ENCODE peak calls at places on chromosomes 5 and 9, in ten cellular contexts. X, B, Q, Z, I, K, E, O, M and F are unnamed samples.
A peak's percentile ranks its signal among the peaks of the same experiment; 100 is the strongest.

GRCh38 chr9:23746317-23746716 is 79.7 kb downstream of the ELAVL2 start:
- DNase-seq in B (no peak), Q (no peak), M (no peak), O (no peak), I (no peak), K (no peak), Z (no peak), X (no peak), E (no peak), F (no peak)

GRCh38 chr9:126376311-126376902 is 49.8 kb downstream of the MVB12B start:
- DNase-seq in M (no peak), I (no peak), E (no peak), O (no peak), X (no peak), B (no peak), Z (no peak), K (no peak), Q (peak; percentile 73), F (no peak)

GRCh38 chr5:24188196-24188595 is 456.6 kb downstream of the CDH10 start:
- DNase-seq in E (no peak), K (no peak), Z (no peak), X (no peak), O (no peak), B (no peak), M (no peak), I (no peak), Q (no peak), F (no peak)

GRCh38 chr5:58773744-58774441 is 191.0 kb downstream of the RAB3C start:
- DNase-seq in O (no peak), B (no peak), K (no peak), I (peak; percentile 85), E (no peak), Z (peak; percentile 14), Q (no peak), M (no peak), X (no peak), F (no peak)

GRCh38 chr9:15135167-15135792 is 171.7 kb downstream of the TTC39B start:
- DNase-seq in Z (peak; percentile 47), X (peak; percentile 60), K (peak; percentile 60), M (no peak), I (peak; percentile 30), O (peak; percentile 44), Q (peak; percentile 58), E (peak; percentile 72), B (peak; percentile 75), F (peak; percentile 60)

GRCh38 chr5:81936061-81936460 is 35.8 kb upstream of the ATG10 start:
- DNase-seq in K (no peak), X (no peak), E (no peak), Z (no peak), Q (no peak), O (no peak), M (no peak), B (no peak), I (no peak), F (no peak)

GRCh38 chr9:14027114-14027812 is 286.7 kb downstream of the NFIB start:
- DNase-seq in X (peak; percentile 46), E (peak; percentile 45), Q (peak; percentile 22), O (peak; percentile 79), B (no peak), K (no peak), Z (peak; percentile 81), M (no peak), I (no peak), F (no peak)

GRCh38 chr5:77761606-77762005 is 14.5 kb downstream of the TBCA start:
- DNase-seq in O (no peak), Q (no peak), I (no peak), E (no peak), M (no peak), X (no peak), B (no peak), Z (no peak), K (no peak), F (no peak)

DNA sequence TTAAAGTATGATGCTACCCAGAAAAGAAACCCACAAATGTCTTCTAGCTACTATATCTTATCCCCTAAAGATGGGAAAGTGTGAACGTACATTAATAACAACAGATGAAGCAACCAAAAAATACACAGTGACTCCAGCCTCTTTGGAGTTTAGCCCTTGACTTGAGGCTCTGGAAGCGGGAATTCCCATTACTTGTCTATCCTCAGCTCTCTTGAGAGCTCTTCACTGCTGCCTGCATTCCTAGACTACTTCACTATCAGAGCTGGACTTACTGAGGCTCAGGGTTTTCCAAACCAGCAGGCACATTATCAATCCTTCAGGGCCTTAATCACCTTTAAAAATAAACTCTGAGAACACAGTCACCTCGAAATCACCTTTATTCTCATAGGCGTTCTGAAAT is 1.0 kb upstream of the NME5 start:
- DNase-seq in E (no peak), Z (no peak), X (no peak), Q (no peak), I (no peak), K (no peak), B (no peak), M (no peak), O (no peak), F (no peak)
- H3K27me3 ChIP-seq in E (no peaks in the 10 kb centered on the region), Z (no peaks in the 10 kb centered on the region), X (no peaks in the 10 kb centered on the region), Q (no peaks in the 10 kb centered on the region), I (no peaks in the 10 kb centered on the region), K (no peaks in the 10 kb centered on the region), B (no peaks in the 10 kb centered on the region), M (no peaks in the 10 kb centered on the region), O (no peaks in the 10 kb centered on the region), F (no peaks in the 10 kb centered on the region)

DNA sequence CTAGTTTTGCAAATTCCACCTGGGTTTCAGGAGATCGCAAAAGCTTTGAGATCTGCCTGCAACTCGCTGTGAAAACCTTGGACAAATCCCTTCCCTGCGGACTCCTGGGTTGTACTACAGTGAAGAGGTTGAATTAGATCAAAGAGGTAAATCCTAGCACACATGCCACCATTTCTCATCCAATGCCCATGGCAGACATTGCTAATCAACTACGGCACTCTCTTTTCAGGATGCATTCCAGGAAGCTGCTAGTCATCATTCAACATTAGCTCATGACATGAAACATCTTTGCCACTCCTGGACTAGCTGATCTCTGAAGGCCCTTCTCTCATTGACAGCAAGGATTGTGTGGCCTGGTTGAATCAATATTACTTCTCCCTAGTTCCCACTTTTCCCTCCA is 46.1 kb downstream of the PCDH1 start:
- DNase-seq in E (no peak), K (no peak), M (no peak), Q (no peak), B (no peak), I (no peak), X (no peak), O (no peak), Z (no peak), F (no peak)
- H3K4me1 ChIP-seq in E (no peaks in the 10 kb centered on the region), K (peaks cover 26% of the 10 kb centered on the region), M (no peaks in the 10 kb centered on the region), Q (no peaks in the 10 kb centered on the region), B (peaks cover 11% of the 10 kb centered on the region), I (peaks cover 11% of the 10 kb centered on the region), X (peaks cover 28% of the 10 kb centered on the region), O (no peaks in the 10 kb centered on the region), Z (peaks cover 34% of the 10 kb centered on the region), F (peaks cover 16% of the 10 kb centered on the region)

GRCh38 chr5:5978501-5979361 is 399.6 kb downstream of the MED10 start:
- DNase-seq in E (no peak), M (no peak), I (no peak), K (no peak), B (no peak), O (no peak), Z (no peak), Q (no peak), X (no peak), F (no peak)

GRCh38 chr5:5979362-5979760 is 399.0 kb downstream of the MED10 start:
- DNase-seq in E (no peak), Q (no peak), M (no peak), O (no peak), X (no peak), Z (no peak), B (no peak), I (no peak), K (no peak), F (no peak)

GRCh38 chr5:5981562-5981961 is 396.8 kb downstream of the MED10 start:
- DNase-seq in M (no peak), I (no peak), O (no peak), E (no peak), Q (no peak), Z (no peak), K (no peak), B (no peak), X (no peak), F (no peak)

GRCh38 chr5:5980601-5981000 is 397.7 kb downstream of the MED10 start:
- DNase-seq in O (no peak), Z (no peak), X (no peak), M (no peak), I (no peak), B (no peak), E (no peak), Q (no peak), K (no peak), F (no peak)

DNA sequence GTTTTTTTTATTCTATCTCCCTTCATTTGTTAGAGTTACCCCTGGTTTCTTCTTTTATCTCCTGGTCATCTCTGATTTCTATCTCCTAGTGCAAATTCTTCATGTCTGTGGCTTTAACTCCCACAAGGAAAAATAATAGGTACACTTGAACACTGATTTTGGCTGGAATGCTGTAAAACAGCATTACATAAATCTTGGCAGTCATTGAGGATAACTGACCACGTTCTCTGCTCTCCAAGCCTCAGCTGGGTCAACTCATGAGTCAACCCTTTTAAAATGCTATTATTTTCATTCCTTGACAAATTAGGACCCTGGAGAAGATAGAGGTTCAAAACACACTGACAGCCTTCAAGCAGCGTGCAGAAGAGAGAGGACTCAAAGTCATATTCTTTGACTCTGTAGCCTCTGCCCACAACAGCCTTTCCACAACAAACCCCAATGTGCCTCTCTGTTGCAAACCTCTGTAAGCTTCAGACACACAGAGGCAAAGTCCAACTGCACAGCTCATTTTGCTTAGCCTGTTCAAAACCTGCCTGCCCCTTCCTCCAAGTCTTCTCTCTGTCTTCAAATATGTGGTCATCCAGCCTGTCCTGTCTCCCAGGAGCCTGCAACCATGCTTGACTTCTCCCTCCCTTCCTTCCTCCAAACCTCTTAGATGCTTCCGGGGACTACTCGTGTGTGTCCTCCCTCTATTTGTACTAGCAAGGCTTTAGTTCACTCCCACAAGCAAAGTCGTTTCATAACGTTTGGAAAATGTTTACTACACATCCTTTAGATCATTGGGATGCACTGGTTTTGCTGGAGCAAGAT is 398.4 kb downstream of the MED10 start:
- DNase-seq in E (no peak), M (no peak), X (no peak), Q (no peak), Z (no peak), O (no peak), B (no peak), K (no peak), I (no peak), F (no peak)
- H3K27me3 ChIP-seq in E (no peaks in the 10 kb centered on the region), M (no peaks in the 10 kb centered on the region), X (no peaks in the 10 kb centered on the region), Q (no peaks in the 10 kb centered on the region), Z (peaks cover 5% of the 10 kb centered on the region), O (no peaks in the 10 kb centered on the region), B (no peaks in the 10 kb centered on the region), K (no peaks in the 10 kb centered on the region), I (no peaks in the 10 kb centered on the region), F (no peaks in the 10 kb centered on the region)

GRCh38 chr5:53039855-53040254 is 50.7 kb downstream of the ITGA2 start:
- DNase-seq in E (no peak), X (no peak), K (no peak), Q (no peak), I (no peak), M (no peak), O (no peak), Z (no peak), B (no peak), F (no peak)
- H3K4me1 ChIP-seq in E (peaks cover 8% of the 10 kb centered on the region), X (peaks cover 5% of the 10 kb centered on the region), K (peaks cover 40% of the 10 kb centered on the region), Q (no peaks in the 10 kb centered on the region), I (peaks cover 5% of the 10 kb centered on the region), M (peaks cover 4% of the 10 kb centered on the region), O (no peaks in the 10 kb centered on the region), Z (peaks cover 12% of the 10 kb centered on the region), B (peaks cover 18% of the 10 kb centered on the region), F (peaks cover 7% of the 10 kb centered on the region)

DNA sequence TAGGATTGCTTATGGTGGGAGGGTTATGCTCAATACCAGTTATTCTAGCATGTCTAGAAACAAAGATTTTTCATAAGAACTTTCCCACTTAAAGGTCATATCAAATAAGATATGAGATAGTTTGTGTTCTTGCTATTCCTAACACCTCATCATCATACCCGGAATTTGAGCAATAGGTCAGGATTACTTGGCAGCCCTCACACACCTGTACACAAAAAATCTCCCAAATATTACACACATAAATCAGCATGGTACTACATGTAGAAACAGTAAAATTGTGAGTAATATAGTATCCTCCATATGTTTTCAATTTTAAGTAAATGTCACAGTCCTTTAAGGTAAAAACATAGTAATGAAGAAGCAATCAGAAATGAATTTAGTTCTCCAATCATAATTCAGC is 113.7 kb downstream of the SLC25A46 start:
- DNase-seq in X (no peak), E (no peak), M (no peak), O (no peak), Q (no peak), B (no peak), K (no peak), I (no peak), Z (no peak), F (no peak)
- H3K27me3 ChIP-seq in X (no peaks in the 10 kb centered on the region), E (no peaks in the 10 kb centered on the region), M (no peaks in the 10 kb centered on the region), O (no peaks in the 10 kb centered on the region), Q (no peaks in the 10 kb centered on the region), B (no peaks in the 10 kb centered on the region), K (no peaks in the 10 kb centered on the region), I (no peaks in the 10 kb centered on the region), Z (no peaks in the 10 kb centered on the region), F (no peaks in the 10 kb centered on the region)